ENCODE peak calls at places on chromosomes 5 and 9, in six cellular contexts. Z is psoas muscle; M is H4; W is DMS 273 treated with DMSO at 0.1 percent for 48 hours; U is D341Med; Y is stimulated activated CD8-positive, alpha-beta memory T cell treated with anti-CD3 and anti-CD28 coated beads, Interleukin-4, amount 100 ng/mL, for 1 hour. C is an unnamed sample.

GRCh38 chr5:67166460-67166871 is 30.1 kb downstream of the CD180 start:
- DNase-seq in Z (peak), M (no peak), W (no peak), U (no peak), Y (peak), C (no peak)

GRCh38 chr5:15904894-15905805 is 274.4 kb downstream of the MARCHF11 start:
- DNase-seq in Z (no peak), M (no peak), W (no peak), U (no peak), Y (no peak), C (no peak)

GRCh38 chr5:152427691-152428090 is 22.6 kb upstream of the NMUR2 start:
- DNase-seq in Z (no peak), M (no peak), W (no peak), U (no peak), Y (no peak), C (no peak)

GRCh38 chr5:179139111-179139935 is 79.2 kb downstream of the ZNF354C start:
- DNase-seq in Z (no peak), M (no peak), W (no peak), U (no peak), Y (no peak), C (no peak)

GRCh38 chr9:37811906-37812476 is 11.4 kb downstream of the DCAF10 start:
- DNase-seq in Z (no peak), M (no peak), W (no peak), U (no peak), Y (no peak), C (no peak)

GRCh38 chr5:170603578-170604565 is 100.1 kb downstream of the KCNIP1 start:
- DNase-seq in Z (no peak), M (peak), W (peak), U (peak), Y (no peak), C (no peak)

GRCh38 chr9:113805753-113806152 is 70.4 kb upstream of the ZNF618 start:
- DNase-seq in Z (no peak), M (no peak), W (no peak), U (no peak), Y (no peak), C (no peak)

GRCh38 chr9:130971294-130971849 is 32.3 kb upstream of the FIBCD1 start:
- DNase-seq in Z (no peak), M (no peak), W (no peak), U (no peak), Y (no peak), C (no peak)

GRCh38 chr5:77192444-77193050 is 17.9 kb upstream of the PDE8B start:
- DNase-seq in Z (no peak), M (no peak), W (no peak), U (no peak), Y (no peak), C (no peak)

GRCh38 chr9:14358523-14358922 is 44.6 kb upstream of the NFIB start:
- DNase-seq in Z (no peak), M (no peak), W (no peak), U (no peak), Y (no peak), C (no peak)

GRCh38 chr5:141779642-141780041 is 97.6 kb upstream of the ARAP3 start:
- DNase-seq in Z (peak), M (peak), W (no peak), U (no peak), Y (no peak), C (no peak)

GRCh38 chr5:172446336-172447051 is 7.8 kb downstream of the SH3PXD2B start:
- DNase-seq in Z (no peak), M (no peak), W (no peak), U (no peak), Y (no peak), C (no peak)

GRCh38 chr9:89993678-89994630 is 389.1 kb downstream of the GADD45G start:
- DNase-seq in Z (peak), M (no peak), W (no peak), U (no peak), Y (no peak), C (no peak)

C was measured in AG04449.